ENCODE peak calls at places on chromosome 3, in seven cellular contexts. L, S, D, Q, R, B and A are unnamed samples.
A peak's percentile ranks its signal among the peaks of the same experiment; 100 is the strongest.

GRCh38 chr3:163481738-163482137 is 1596.6 kb downstream of the SI start:
- DNase-seq in L (no peak), S (no peak), D (no peak), Q (no peak), R (no peak), B (no peak), A (no peak)

GRCh38 chr3:12681586-12682371 is 17.9 kb upstream of the RAF1 start:
- DNase-seq in L (no peak), S (peak; percentile 77), D (peak; percentile 73), Q (no peak), R (peak; percentile 89), B (no peak), A (no peak)

GRCh38 chr3:134536760-134537159 is 50.9 kb downstream of the CEP63 start:
- DNase-seq in L (no peak), S (no peak), D (no peak), Q (no peak), R (no peak), B (no peak), A (no peak)

GRCh38 chr3:16363636-16364035 is 98.6 kb downstream of the OXNAD1 start:
- DNase-seq in L (no peak), S (no peak), D (no peak), Q (no peak), R (no peak), B (no peak), A (no peak)

GRCh38 chr3:14925729-14926591 is 21.4 kb upstream of the NR2C2 start:
- DNase-seq in L (peak; percentile 50), S (no peak), D (peak; percentile 77), Q (peak; percentile 71), R (peak; percentile 81), B (no peak), A (peak; percentile 83)

GRCh38 chr3:135083756-135084155 is 288.7 kb downstream of the EPHB1 start:
- DNase-seq in L (no peak), S (no peak), D (no peak), Q (no peak), R (no peak), B (no peak), A (no peak)

GRCh38 chr3:29301332-29302011 is 20.6 kb downstream of the RBMS3 start:
- DNase-seq in L (no peak), S (no peak), D (no peak), Q (no peak), R (no peak), B (no peak), A (no peak)

GRCh38 chr3:143751643-143752178 is 96.6 kb downstream of the SLC9A9 start:
- DNase-seq in L (no peak), S (no peak), D (no peak), Q (peak; percentile 1), R (no peak), B (peak; percentile 18), A (no peak)

GRCh38 chr3:100561459-100562158 is 47.8 kb upstream of the ADGRG7 start:
- DNase-seq in L (no peak), S (no peak), D (peak; percentile 70), Q (no peak), R (peak; percentile 89), B (no peak), A (no peak)

GRCh38 chr3:188824596-188824995 is 347.2 kb upstream of the TPRG1 start:
- DNase-seq in L (no peak), S (no peak), D (no peak), Q (no peak), R (no peak), B (no peak), A (no peak)

GRCh38 chr3:147930417-147930816 is 521.3 kb downstream of the ZIC1 start:
- DNase-seq in L (no peak), S (no peak), D (no peak), Q (no peak), R (peak; percentile 59), B (no peak), A (no peak)

GRCh38 chr3:43091481-43091880 is 14.4 kb downstream of the POMGNT2 start:
- DNase-seq in L (no peak), S (no peak), D (no peak), Q (no peak), R (no peak), B (no peak), A (no peak)

GRCh38 chr3:38655708-38656300 is 6.3 kb upstream of the SCN5A start:
- DNase-seq in L (peak; percentile 39), S (no peak), D (peak; percentile 46), Q (peak; percentile 51), R (peak; percentile 54), B (no peak), A (peak; percentile 62)

GRCh38 chr3:30475038-30475808 is 131.2 kb upstream of the TGFBR2 start:
- DNase-seq in L (no peak), S (no peak), D (no peak), Q (no peak), R (no peak), B (no peak), A (no peak)

GRCh38 chr3:12954891-12955650 is 113.7 kb upstream of the RPL32 start:
- DNase-seq in L (no peak), S (peak; percentile 86), D (peak; percentile 36), Q (peak; percentile 52), R (peak; percentile 12), B (no peak), A (peak; percentile 49)

GRCh38 chr3:170144437-170144843 is 37.1 kb downstream of the PHC3 start:
- DNase-seq in L (no peak), S (no peak), D (no peak), Q (peak; percentile 22), R (no peak), B (no peak), A (no peak)

GRCh38 chr3:62139957-62140356 is 233.4 kb downstream of the FEZF2 start:
- DNase-seq in L (no peak), S (no peak), D (peak; percentile 66), Q (no peak), R (peak; percentile 78), B (no peak), A (no peak)

GRCh38 chr3:190359813-190360212 is 28.1 kb upstream of the CLDN16 start:
- DNase-seq in L (no peak), S (no peak), D (no peak), Q (no peak), R (no peak), B (no peak), A (no peak)

GRCh38 chr3:51391566-51392300 is 648 bp downstream of the RBM15B start:
- DNase-seq in L (no peak), S (no peak), D (peak; percentile 33), Q (peak; percentile 59), R (peak; percentile 53), B (peak; percentile 51), A (peak; percentile 60)

GRCh38 chr3:51392301-51393095 is 1.4 kb downstream of the RBM15B start:
- DNase-seq in L (no peak), S (no peak), D (no peak), Q (no peak), R (no peak), B (no peak), A (no peak)

GRCh38 chr3:51393096-51393495 is 2.0 kb downstream of the RBM15B start:
- DNase-seq in L (no peak), S (no peak), D (no peak), Q (no peak), R (no peak), B (no peak), A (no peak)

GRCh38 chr3:51394541-51394940 is 3.5 kb downstream of the RBM15B start:
- DNase-seq in L (no peak), S (no peak), D (no peak), Q (no peak), R (no peak), B (no peak), A (no peak)

DNA sequence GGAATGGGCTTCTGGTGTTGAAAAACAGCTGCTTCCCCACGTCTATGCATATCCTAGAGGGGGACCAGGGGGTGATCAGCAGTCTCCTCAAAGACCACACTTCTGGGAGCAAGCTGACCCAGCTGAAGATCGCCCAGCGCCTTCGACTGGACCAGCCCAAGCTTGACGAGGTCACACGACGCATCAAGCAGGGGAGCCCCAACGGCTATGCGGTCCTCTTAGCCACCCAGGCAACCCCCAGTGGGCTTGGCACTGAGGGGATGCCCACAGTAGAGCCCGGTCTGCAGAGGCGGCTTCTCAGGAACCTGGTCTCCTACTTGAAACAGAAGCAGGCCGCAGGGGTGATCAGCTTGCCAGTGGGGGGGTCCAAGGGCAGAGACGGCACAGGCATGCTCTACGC is 2.5 kb downstream of the RBM15B start:
- DNase-seq in L (no peak), S (no peak), D (no peak), Q (no peak), R (no peak), B (no peak), A (no peak)
- H3K9me3 ChIP-seq in L (no peaks in the 10 kb centered on the region), S (no peaks in the 10 kb centered on the region), D (no peaks in the 10 kb centered on the region), Q (no peaks in the 10 kb centered on the region), R (no peaks in the 10 kb centered on the region), B (no peaks in the 10 kb centered on the region), A (no peaks in the 10 kb centered on the region)

DNA sequence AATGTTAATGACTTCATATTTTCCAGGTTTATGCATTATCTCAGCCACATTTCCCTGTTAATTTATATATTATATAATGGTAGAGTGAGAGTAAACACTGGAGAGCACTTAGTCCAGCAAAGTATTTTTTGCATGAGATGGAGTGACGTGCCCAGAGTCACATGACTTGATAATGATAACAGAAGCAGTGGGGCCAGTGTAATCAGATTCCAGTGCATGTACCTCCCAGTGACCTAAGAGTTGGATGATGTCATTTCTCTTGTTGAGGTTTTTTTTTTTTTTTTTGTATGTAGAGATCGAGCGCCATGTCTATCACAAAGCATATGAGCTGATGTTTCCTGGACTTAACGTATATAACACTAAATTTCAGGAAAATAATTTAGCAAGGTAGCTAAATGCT is 375.3 kb downstream of the CNTN6 start:
- DNase-seq in L (no peak), S (no peak), D (no peak), Q (no peak), R (no peak), B (no peak), A (no peak)
- H3K9me3 ChIP-seq in L (no peaks in the 10 kb centered on the region), S (no peaks in the 10 kb centered on the region), D (no peaks in the 10 kb centered on the region), Q (no peaks in the 10 kb centered on the region), R (no peaks in the 10 kb centered on the region), B (no peaks in the 10 kb centered on the region), A (no peaks in the 10 kb centered on the region)

GRCh38 chr3:58955308-58955707 is 94.5 kb downstream of the CFAP20DC start:
- DNase-seq in L (no peak), S (no peak), D (no peak), Q (no peak), R (no peak), B (no peak), A (no peak)

GRCh38 chr3:58946875-58947274 is 103.0 kb downstream of the CFAP20DC start:
- DNase-seq in L (no peak), S (no peak), D (no peak), Q (no peak), R (no peak), B (no peak), A (peak; percentile 38)

GRCh38 chr3:58948018-58948417 is 101.8 kb downstream of the CFAP20DC start:
- DNase-seq in L (no peak), S (no peak), D (no peak), Q (no peak), R (no peak), B (no peak), A (no peak)

GRCh38 chr3:58952128-58952917 is 97.5 kb downstream of the CFAP20DC start:
- DNase-seq in L (no peak), S (no peak), D (no peak), Q (no peak), R (no peak), B (no peak), A (no peak)
- H3K9me3 ChIP-seq in L (no peaks in the 10 kb centered on the region), S (no peaks in the 10 kb centered on the region), D (no peaks in the 10 kb centered on the region), Q (no peaks in the 10 kb centered on the region), R (no peaks in the 10 kb centered on the region), B (no peaks in the 10 kb centered on the region), A (no peaks in the 10 kb centered on the region)

GRCh38 chr3:138544546-138544945 is 49.5 kb downstream of the CEP70 start:
- DNase-seq in L (no peak), S (no peak), D (no peak), Q (no peak), R (no peak), B (no peak), A (no peak)

GRCh38 chr3:138547342-138547975 is 46.6 kb downstream of the CEP70 start:
- DNase-seq in L (no peak), S (no peak), D (no peak), Q (no peak), R (no peak), B (no peak), A (no peak)

GRCh38 chr3:138549578-138549977 is 44.5 kb downstream of the CEP70 start:
- DNase-seq in L (no peak), S (no peak), D (no peak), Q (no peak), R (no peak), B (no peak), A (no peak)
- H3K9me3 ChIP-seq in L (peaks cover 15% of the 10 kb centered on the region), S (no peaks in the 10 kb centered on the region), D (no peaks in the 10 kb centered on the region), Q (peaks cover 14% of the 10 kb centered on the region), R (no peaks in the 10 kb centered on the region), B (peaks cover 39% of the 10 kb centered on the region), A (peaks cover 14% of the 10 kb centered on the region)